ENCODE peak calls at places on chromosomes 16 and 17, in four cellular contexts. Y is left ventricle myocardium superior; E is stimulated activated CD4-positive, alpha-beta T cell treated with anti-CD3 and anti-CD28 coated beads, TNF-alpha, amount 100 ng/mL, for 1 hour; W is activated naive CD4-positive, alpha-beta T cell. P is an unnamed sample.

GRCh38 chr17:17613708-17614114 is 22.2 kb upstream of the PEMT start:
- DNase-seq in Y (no peak), E (no peak), W (peak), P (peak)

GRCh38 chr16:3937066-3937875 is 56.8 kb upstream of the CREBBP start:
- DNase-seq in Y (no peak), E (no peak), W (no peak), P (no peak)

GRCh38 chr17:2034806-2035548 is 5.0 kb downstream of the DPH1 start:
- DNase-seq in Y (peak), E (no peak), W (no peak), P (no peak)

GRCh38 chr17:69734656-69735055 is 320.2 kb downstream of the MAP2K6 start:
- DNase-seq in Y (no peak), E (no peak), W (no peak), P (no peak)

GRCh38 chr17:37671813-37672544 is 28.7 kb upstream of the DDX52 start:
- DNase-seq in Y (no peak), E (no peak), W (no peak), P (no peak)

GRCh38 chr17:45432405-45433113 is at the start of gene ARHGAP27:
- DNase-seq in Y (peak), E (no peak), W (no peak), P (no peak)

GRCh38 chr17:73641779-73642580 is 2.3 kb downstream of the SDK2 start:
- DNase-seq in Y (no peak), E (no peak), W (no peak), P (no peak)

GRCh38 chr17:36901506-36901905 is 35.8 kb upstream of the LHX1 start:
- DNase-seq in Y (no peak), E (no peak), W (no peak), P (no peak)

GRCh38 chr17:42253173-42253545 is 23.0 kb downstream of the STAT5B start:
- DNase-seq in Y (no peak), E (no peak), W (no peak), P (no peak)

GRCh38 chr17:75271955-75272847 is 1.2 kb upstream of the MIF4GD start:
- DNase-seq in Y (peak), E (no peak), W (no peak), P (peak)

GRCh38 chr16:11585460-11586374 is 1.0 kb downstream of the LITAF start:
- DNase-seq in Y (peak), E (no peak), W (peak), P (peak)

GRCh38 chr17:4331614-4332013 is 34.9 kb downstream of the UBE2G1 start:
- DNase-seq in Y (no peak), E (no peak), W (no peak), P (no peak)